ENCODE peak calls at places on chromosome 4, in ten cellular contexts. R is breast epithelium, F is tibial nerve, S is lower lobe of right lung, A is thyroid gland, N is heart left ventricle, M is fibroblast of pulmonary artery, H is NB4, D is cardiac fibroblast, V is PC-9. U is an unnamed sample.

GRCh38 chr4:104519588-104519987 is 24.9 kb upstream of the CXXC4 start:
- DNase-seq in V (no peak), R (no peak), N (no peak), A (no peak), H (no peak), D (no peak), S (no peak), M (no peak), F (no peak), U (no peak)

GRCh38 chr4:3530663-3531254 is 1.5 kb downstream of the LRPAP1 start:
- DNase-seq in S (no peak), D (no peak), R (no peak), A (no peak), H (peak; percentile 18), V (no peak), F (no peak), N (peak; percentile 41), M (no peak), U (no peak)

GRCh38 chr4:151443247-151443646 is 34.3 kb downstream of the FHIP1A start:
- DNase-seq in F (no peak), N (no peak), V (no peak), D (no peak), H (no peak), S (no peak), A (no peak), M (no peak), R (no peak), U (no peak)

GRCh38 chr4:87912164-87913004 is 63.1 kb upstream of the SPP1 start:
- DNase-seq in F (no peak), A (no peak), V (no peak), M (peak; percentile 49), S (no peak), R (no peak), H (peak; percentile 46), N (no peak), D (no peak), U (no peak)

GRCh38 chr4:3468154-3468553 is 5.0 kb downstream of the DOK7 start:
- DNase-seq in A (peak; percentile 0), R (no peak), N (no peak), M (no peak), S (no peak), H (no peak), D (no peak), F (no peak), V (no peak), U (no peak)

GRCh38 chr4:179867300-179867878 is 2375.8 kb upstream of the TENM3 start:
- DNase-seq in R (no peak), F (no peak), M (no peak), D (peak; percentile 16), V (no peak), N (no peak), S (peak; percentile 46), A (peak; percentile 52), H (peak; percentile 47), U (peak; percentile 14)

GRCh38 chr4:175542787-175543186 is 269.3 kb downstream of the GPM6A start:
- DNase-seq in F (no peak), N (no peak), S (no peak), R (no peak), D (peak; percentile 42), H (no peak), V (no peak), M (peak; percentile 38), A (no peak), U (no peak)

GRCh38 chr4:39030726-39031125 is 1.5 kb downstream of the TMEM156 start:
- DNase-seq in A (no peak), S (no peak), F (no peak), H (no peak), M (peak; percentile 44), N (no peak), D (peak; percentile 58), V (no peak), R (no peak), U (no peak)

GRCh38 chr4:145865274-145865941 is 73.2 kb downstream of the ZNF827 start:
- DNase-seq in V (no peak), R (no peak), F (no peak), H (no peak), M (no peak), N (no peak), D (no peak), A (no peak), S (no peak), U (no peak)

GRCh38 chr4:13427599-13428325 is 56.4 kb downstream of the RAB28 start:
- DNase-seq in S (no peak), R (no peak), M (peak; percentile 13), V (no peak), N (no peak), H (no peak), A (no peak), F (no peak), D (no peak), U (no peak)

GRCh38 chr4:113397114-113397701 is 347.8 kb downstream of the ANK2 start:
- DNase-seq in S (no peak), H (no peak), V (no peak), F (no peak), R (no peak), D (peak; percentile 78), A (no peak), M (peak; percentile 94), N (no peak), U (no peak)

GRCh38 chr4:74999714-75000309 is 66.9 kb downstream of the PARM1 start:
- DNase-seq in V (no peak), H (no peak), A (no peak), F (no peak), M (no peak), D (peak; percentile 5), R (no peak), N (no peak), S (no peak), U (no peak)

GRCh38 chr4:17781072-17781830 is at the start of gene FAM184B:
- DNase-seq in M (no peak), N (no peak), S (no peak), F (no peak), A (no peak), R (no peak), H (no peak), V (no peak), D (peak; percentile 12), U (no peak)

GRCh38 chr4:54626113-54626512 is 31.6 kb upstream of the KIT start:
- DNase-seq in H (no peak), S (no peak), R (peak; percentile 64), M (no peak), N (no peak), V (no peak), F (no peak), A (peak; percentile 34), D (no peak), U (no peak)

GRCh38 chr4:212438-213174 is 88.3 kb downstream of the ZNF718 start:
- DNase-seq in F (no peak), N (peak; percentile 88), R (peak; percentile 74), V (no peak), A (peak; percentile 87), M (peak; percentile 87), D (peak; percentile 92), S (peak; percentile 61), H (no peak), U (no peak)

GRCh38 chr4:118287691-118288090 is 65.1 kb downstream of the PRSS12 start:
- DNase-seq in M (no peak), D (peak; percentile 44), R (no peak), V (no peak), A (no peak), N (no peak), S (no peak), H (no peak), F (no peak), U (no peak)

GRCh38 chr4:46830971-46831454 is 78.0 kb downstream of the COX7B2 start:
- DNase-seq in H (no peak), S (no peak), N (no peak), A (no peak), D (no peak), V (no peak), M (no peak), F (no peak), R (no peak), U (no peak)

GRCh38 chr4:121326580-121326979 is 54.2 kb downstream of the QRFPR start:
- DNase-seq in A (no peak), D (no peak), N (no peak), H (no peak), S (no peak), R (no peak), V (no peak), F (no peak), M (no peak), U (no peak)

GRCh38 chr4:121330180-121330665 is 50.6 kb downstream of the QRFPR start:
- DNase-seq in A (no peak), D (no peak), V (no peak), F (no peak), N (no peak), R (no peak), M (no peak), H (no peak), S (no peak), U (no peak)

GRCh38 chr4:121324331-121324730 is 56.5 kb downstream of the QRFPR start:
- DNase-seq in V (no peak), D (no peak), R (no peak), A (no peak), F (no peak), S (no peak), M (no peak), N (no peak), H (no peak), U (no peak)
- TF ChIP-seq CTCF in V (no peak), D (no peak), R (no peak), A (no peak), F (no peak), S (no peak), M (no peak), N (no peak), H (no peak), U (no peak)

GRCh38 chr4:121462660-121463261 is 81.9 kb upstream of the QRFPR start:
- DNase-seq in R (peak; percentile 29), V (peak; percentile 41), S (no peak), N (peak; percentile 34), F (no peak), M (peak; percentile 84), H (peak; percentile 67), D (peak; percentile 83), A (peak; percentile 55), U (no peak)
- TF ChIP-seq CTCF in R (peak; percentile 48), V (peak; percentile 76), S (peak; percentile 74), N (peak; percentile 53), F (peak; percentile 41), M (peak; percentile 93), H (peak; percentile 86), D (peak; percentile 79), A (peak; percentile 66), U (no peak)

DNA sequence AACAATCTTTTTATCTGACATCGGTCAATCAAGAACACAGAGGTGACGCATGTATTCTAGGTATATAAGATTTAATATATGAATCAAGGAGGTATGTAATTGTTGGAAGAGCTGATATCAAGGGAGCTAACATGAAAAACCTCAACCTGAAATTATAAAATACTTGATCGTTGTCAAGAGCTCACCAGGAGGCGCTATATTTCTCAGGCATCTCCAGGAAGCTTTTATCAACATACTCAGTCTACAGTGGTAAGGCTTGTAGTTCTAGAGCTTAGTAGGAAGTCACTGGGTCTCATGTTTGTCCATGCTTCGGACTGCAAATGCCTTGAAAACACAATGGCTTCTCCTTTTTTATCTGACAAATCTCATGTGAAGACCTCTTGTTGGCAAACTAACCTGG is 156.1 kb downstream of the GRXCR1 start:
- DNase-seq in F (no peak), N (no peak), V (no peak), H (peak; percentile 22), R (no peak), D (no peak), A (no peak), M (no peak), S (no peak), U (no peak)
- TF ChIP-seq CTCF in F (no peak), N (no peak), V (no peak), H (peak; percentile 21), R (no peak), D (no peak), A (no peak), M (no peak), S (no peak), U (no peak)

GRCh38 chr4:67892905-67893304 is 9.1 kb upstream of the TMPRSS11D start:
- DNase-seq in S (no peak), A (no peak), R (no peak), M (no peak), V (no peak), N (no peak), H (no peak), F (no peak), D (no peak), U (no peak)
- TF ChIP-seq CTCF in S (no peak), A (no peak), R (no peak), M (no peak), V (no peak), N (no peak), H (no peak), F (no peak), D (peak; percentile 19), U (no peak)